ENCODE peak calls at places on chromosome 5, in seven cellular contexts. X, T, K, Q, S, G and N are unnamed samples.

GRCh38 chr5:43256261-43256966 is 56.8 kb downstream of the HMGCS1 start:
- DNase-seq in X (no peak), T (no peak), K (no peak), Q (peak), S (no peak), G (no peak), N (no peak)

GRCh38 chr5:146369691-146370090 is 31.1 kb downstream of the POU4F3 start:
- DNase-seq in X (no peak), T (no peak), K (no peak), Q (peak), S (no peak), G (no peak), N (no peak)

GRCh38 chr5:149666212-149666852 is 63.8 kb upstream of the PPARGC1B start:
- DNase-seq in X (no peak), T (no peak), K (no peak), Q (peak), S (no peak), G (no peak), N (peak)

GRCh38 chr5:114243983-114244305 is 117.9 kb upstream of the KCNN2 start:
- DNase-seq in X (no peak), T (no peak), K (no peak), Q (no peak), S (no peak), G (no peak), N (no peak)

GRCh38 chr5:69364414-69364813 is 4.9 kb downstream of the AK6 start:
- DNase-seq in X (peak), T (no peak), K (no peak), Q (peak), S (no peak), G (no peak), N (no peak)

GRCh38 chr5:13930721-13931246 is 13.7 kb downstream of the DNAH5 start:
- DNase-seq in X (no peak), T (no peak), K (no peak), Q (no peak), S (no peak), G (no peak), N (no peak)

GRCh38 chr5:97242351-97242750 is 59.3 kb upstream of the RIOK2 start:
- DNase-seq in X (no peak), T (no peak), K (no peak), Q (no peak), S (no peak), G (no peak), N (no peak)

GRCh38 chr5:41527201-41527779 is 16.9 kb upstream of the PLCXD3 start:
- DNase-seq in X (peak), T (no peak), K (no peak), Q (peak), S (no peak), G (peak), N (peak)

GRCh38 chr5:63262191-63262981 is 683.8 kb downstream of the LRRC70 start:
- DNase-seq in X (no peak), T (no peak), K (no peak), Q (no peak), S (no peak), G (no peak), N (no peak)

GRCh38 chr5:96348536-96348935 is 84.5 kb downstream of the PCSK1 start:
- DNase-seq in X (no peak), T (no peak), K (no peak), Q (no peak), S (no peak), G (no peak), N (no peak)

GRCh38 chr5:161167001-161167765 is 315.2 kb upstream of the ATP10B start:
- DNase-seq in X (no peak), T (no peak), K (no peak), Q (no peak), S (no peak), G (peak), N (no peak)

GRCh38 chr5:127650022-127650421 is 1.1 kb downstream of the CTXN3 start:
- DNase-seq in X (no peak), T (no peak), K (no peak), Q (no peak), S (no peak), G (peak), N (no peak)

GRCh38 chr5:27276119-27276518 is 237.7 kb upstream of the CDH9 start:
- DNase-seq in X (no peak), T (no peak), K (no peak), Q (no peak), S (no peak), G (no peak), N (no peak)

GRCh38 chr5:145660897-145661650 is 174.1 kb downstream of the PRELID2 start:
- DNase-seq in X (no peak), T (no peak), K (no peak), Q (no peak), S (no peak), G (no peak), N (no peak)

GRCh38 chr5:100517301-100517974 is 17.7 kb upstream of the FAM174A start:
- DNase-seq in X (no peak), T (no peak), K (no peak), Q (no peak), S (no peak), G (no peak), N (no peak)

GRCh38 chr5:89556215-89557009 is 673.4 kb upstream of the MEF2C start:
- DNase-seq in X (no peak), T (no peak), K (no peak), Q (peak), S (no peak), G (no peak), N (no peak)

GRCh38 chr5:75050415-75050814 is 1.9 kb downstream of the GCNT4 start:
- DNase-seq in X (peak), T (peak), K (no peak), Q (peak), S (no peak), G (no peak), N (no peak)

GRCh38 chr5:39109616-39110015 is 35.4 kb upstream of the RICTOR start:
- DNase-seq in X (peak), T (no peak), K (no peak), Q (no peak), S (no peak), G (no peak), N (no peak)

GRCh38 chr5:156515799-156516198 is 188.8 kb downstream of the SGCD start:
- DNase-seq in X (no peak), T (no peak), K (no peak), Q (no peak), S (no peak), G (no peak), N (no peak)

GRCh38 chr5:114148253-114148652 is 213.6 kb upstream of the KCNN2 start:
- DNase-seq in X (no peak), T (no peak), K (no peak), Q (no peak), S (no peak), G (no peak), N (no peak)

GRCh38 chr5:68070641-68071191 is 144.8 kb upstream of the PIK3R1 start:
- DNase-seq in X (no peak), T (no peak), K (no peak), Q (no peak), S (no peak), G (no peak), N (no peak)

GRCh38 chr5:16934669-16935068 is 1.4 kb downstream of the MYO10 start:
- DNase-seq in X (peak), T (no peak), K (no peak), Q (peak), S (no peak), G (peak), N (no peak)

GRCh38 chr5:124669956-124670671 is 76.3 kb downstream of the ZNF608 start:
- DNase-seq in X (peak), T (no peak), K (no peak), Q (no peak), S (no peak), G (no peak), N (no peak)

GRCh38 chr5:134446938-134447337 is 35.3 kb upstream of the CDKN2AIPNL start:
- DNase-seq in X (no peak), T (no peak), K (no peak), Q (no peak), S (no peak), G (no peak), N (no peak)

GRCh38 chr5:6803981-6804550 is 90.8 kb downstream of the TENT4A start:
- DNase-seq in X (no peak), T (no peak), K (no peak), Q (no peak), S (no peak), G (no peak), N (no peak)

GRCh38 chr5:109350537-109351270 is 59.1 kb downstream of the PJA2 start:
- DNase-seq in X (no peak), T (no peak), K (no peak), Q (peak), S (no peak), G (no peak), N (no peak)

GRCh38 chr5:56910123-56910951 is 941 bp downstream of the SETD9 start:
- DNase-seq in X (peak), T (no peak), K (peak), Q (peak), S (peak), G (peak), N (peak)

GRCh38 chr5:151179489-151179840 is 21.9 kb upstream of the ANXA6 start:
- DNase-seq in X (no peak), T (no peak), K (no peak), Q (no peak), S (no peak), G (no peak), N (no peak)

GRCh38 chr5:135307143-135307903 is 91.7 kb downstream of the MACROH2A1 start:
- DNase-seq in X (no peak), T (no peak), K (no peak), Q (no peak), S (no peak), G (no peak), N (no peak)

GRCh38 chr5:3382151-3382550 is 213.5 kb upstream of the IRX1 start:
- DNase-seq in X (no peak), T (no peak), K (no peak), Q (no peak), S (no peak), G (no peak), N (no peak)

GRCh38 chr5:176761755-176762154 is 48.6 kb upstream of the UNC5A start:
- DNase-seq in X (no peak), T (no peak), K (no peak), Q (no peak), S (no peak), G (no peak), N (no peak)

GRCh38 chr5:104018299-104018698 is 455.7 kb upstream of the NUDT12 start:
- DNase-seq in X (no peak), T (no peak), K (no peak), Q (no peak), S (no peak), G (no peak), N (no peak)

GRCh38 chr5:5470933-5471332 is 48.5 kb downstream of the ICE1 start:
- DNase-seq in X (no peak), T (no peak), K (no peak), Q (no peak), S (no peak), G (no peak), N (no peak)

GRCh38 chr5:172903790-172904189 is 55.4 kb upstream of the RPL26L1 start:
- DNase-seq in X (peak), T (no peak), K (no peak), Q (peak), S (no peak), G (peak), N (peak)

GRCh38 chr5:141866111-141866510 is 12.1 kb downstream of the PCDH1 start:
- DNase-seq in X (peak), T (no peak), K (no peak), Q (no peak), S (no peak), G (peak), N (no peak)

GRCh38 chr5:95327211-95327610 is 42.3 kb upstream of the MCTP1 start:
- DNase-seq in X (no peak), T (no peak), K (no peak), Q (no peak), S (no peak), G (no peak), N (no peak)